ENCODE peak calls at places on chromosomes 5 and 9, in four cellular contexts. S is upper lobe of left lung, J is breast epithelium, O is SK-N-SH. X is an unnamed sample.

GRCh38 chr5:55925677-55926076 is 69.1 kb downstream of the IL6ST start:
- DNase-seq in J (no peak), S (no peak), O (no peak), X (no peak)

GRCh38 chr9:136968333-136969127 is 8.8 kb upstream of the PTGDS start:
- DNase-seq in O (no peak), J (no peak), S (no peak), X (no peak)

GRCh38 chr5:180799902-180800801 is 2.5 kb downstream of the MGAT1 start:
- DNase-seq in J (peak; percentile 13), O (no peak), S (no peak), X (no peak)

GRCh38 chr5:68086857-68087256 is 128.7 kb upstream of the PIK3R1 start:
- DNase-seq in J (no peak), S (peak; percentile 22), O (no peak), X (no peak)

GRCh38 chr9:121253821-121254471 is 14.0 kb upstream of the GSN start:
- DNase-seq in S (no peak), J (no peak), O (no peak), X (no peak)

GRCh38 chr9:99255651-99256050 is 33.6 kb downstream of the SEC61B start:
- DNase-seq in O (no peak), S (no peak), J (no peak), X (no peak)

GRCh38 chr5:138725885-138726457 is 27.3 kb upstream of the CTNNA1 start:
- DNase-seq in O (no peak), J (peak; percentile 42), S (no peak), X (peak; percentile 11)

GRCh38 chr9:3244963-3245653 is 280.7 kb downstream of the RFX3 start:
- DNase-seq in S (peak; percentile 26), J (no peak), O (no peak), X (no peak)

GRCh38 chr5:10460252-10460906 is 18.7 kb downstream of the ROPN1L start:
- DNase-seq in O (peak; percentile 59), S (peak; percentile 48), J (no peak), X (peak; percentile 86)

GRCh38 chr5:62064993-62065392 is 241.0 kb upstream of the KIF2A start:
- DNase-seq in S (no peak), O (no peak), J (no peak), X (no peak)

GRCh38 chr5:100758780-100759179 is 144.3 kb downstream of the ST8SIA4 start:
- DNase-seq in S (no peak), J (no peak), O (no peak), X (no peak)

GRCh38 chr5:103217101-103217500 is 41.5 kb upstream of the MACIR start:
- DNase-seq in O (no peak), S (no peak), J (no peak), X (no peak)

GRCh38 chr9:88871669-88872068 is 119.6 kb upstream of the S1PR3 start:
- DNase-seq in S (no peak), O (no peak), J (no peak), X (no peak)

GRCh38 chr5:134059758-134060495 is 54.6 kb upstream of the TCF7 start:
- DNase-seq in J (peak; percentile 48), S (no peak), O (no peak), X (peak; percentile 41)

GRCh38 chr5:78594946-78595921 is 53.3 kb downstream of the LHFPL2 start:
- DNase-seq in J (peak; percentile 83), S (no peak), O (no peak), X (no peak)

GRCh38 chr5:53311661-53312060 is 168.8 kb upstream of the FST start:
- DNase-seq in S (no peak), J (no peak), O (no peak), X (no peak)

GRCh38 chr5:137385064-137385463 is 114.1 kb downstream of the SPOCK1 start:
- DNase-seq in J (no peak), S (no peak), O (no peak), X (no peak)

GRCh38 chr9:123957731-123958130 is 27.8 kb upstream of the DENND1A start:
- DNase-seq in J (no peak), O (no peak), S (no peak), X (no peak)

GRCh38 chr9:129898205-129898604 is 62.9 kb downstream of the USP20 start:
- DNase-seq in J (no peak), S (peak; percentile 44), O (no peak), X (no peak)

GRCh38 chr5:99030871-99031440 is 102.1 kb upstream of the CHD1 start:
- DNase-seq in J (no peak), S (no peak), O (no peak), X (no peak)

GRCh38 chr5:45132972-45133371 is 324.2 kb downstream of the MRPS30 start:
- DNase-seq in S (no peak), J (no peak), O (no peak), X (no peak)

GRCh38 chr5:155697236-155697635 is 629.7 kb upstream of the SGCD start:
- DNase-seq in J (no peak), S (no peak), O (no peak), X (no peak)

GRCh38 chr5:23139338-23140171 is 286.4 kb upstream of the CDH12 start:
- DNase-seq in J (no peak), S (no peak), O (peak; percentile 3), X (no peak)

GRCh38 chr9:110160163-110160562 is 47.8 kb downstream of the C9orf152 start:
- DNase-seq in J (no peak), S (no peak), O (no peak), X (no peak)

GRCh38 chr5:115296130-115296997 is at the start of gene CCDC112:
- DNase-seq in J (peak; percentile 58), O (peak; percentile 98), S (peak; percentile 91), X (peak; percentile 95)

GRCh38 chr5:107726896-107727295 is 56.2 kb upstream of the EFNA5 start:
- DNase-seq in S (no peak), J (no peak), O (no peak), X (no peak)

GRCh38 chr9:16384993-16385392 is 485.5 kb downstream of the BNC2 start:
- DNase-seq in J (no peak), O (no peak), S (no peak), X (no peak)

GRCh38 chr9:131843989-131844744 is 104.3 kb upstream of the RAPGEF1 start:
- DNase-seq in S (no peak), O (no peak), J (no peak), X (no peak)

GRCh38 chr9:14269911-14270310 is 44.0 kb downstream of the NFIB start:
- DNase-seq in O (no peak), J (no peak), S (no peak), X (no peak)

GRCh38 chr9:118449554-118449953 is 745.4 kb downstream of the TLR4 start:
- DNase-seq in S (no peak), J (no peak), O (no peak), X (no peak)

GRCh38 chr5:69454460-69455249 is 37.9 kb upstream of the OCLN start:
- DNase-seq in O (no peak), J (no peak), S (peak; percentile 71), X (no peak)
- TF ChIP-seq POLR2AphosphoS5 in O (no peak), J (no peak), S (no peak), X (no peak)

GRCh38 chr9:135219676-135220600 is 132.5 kb downstream of the OLFM1 start:
- DNase-seq in S (no peak), J (no peak), O (no peak), X (peak; percentile 50)

GRCh38 chr9:135221576-135221950 is 134.1 kb downstream of the OLFM1 start:
- DNase-seq in S (no peak), O (no peak), J (no peak), X (no peak)

GRCh38 chr9:135222991-135223760 is 135.7 kb downstream of the OLFM1 start:
- DNase-seq in S (no peak), O (no peak), J (no peak), X (peak; percentile 46)

GRCh38 chr9:135221951-135222631 is 134.6 kb downstream of the OLFM1 start:
- DNase-seq in S (no peak), J (no peak), O (peak; percentile 68), X (peak; percentile 46)

DNA sequence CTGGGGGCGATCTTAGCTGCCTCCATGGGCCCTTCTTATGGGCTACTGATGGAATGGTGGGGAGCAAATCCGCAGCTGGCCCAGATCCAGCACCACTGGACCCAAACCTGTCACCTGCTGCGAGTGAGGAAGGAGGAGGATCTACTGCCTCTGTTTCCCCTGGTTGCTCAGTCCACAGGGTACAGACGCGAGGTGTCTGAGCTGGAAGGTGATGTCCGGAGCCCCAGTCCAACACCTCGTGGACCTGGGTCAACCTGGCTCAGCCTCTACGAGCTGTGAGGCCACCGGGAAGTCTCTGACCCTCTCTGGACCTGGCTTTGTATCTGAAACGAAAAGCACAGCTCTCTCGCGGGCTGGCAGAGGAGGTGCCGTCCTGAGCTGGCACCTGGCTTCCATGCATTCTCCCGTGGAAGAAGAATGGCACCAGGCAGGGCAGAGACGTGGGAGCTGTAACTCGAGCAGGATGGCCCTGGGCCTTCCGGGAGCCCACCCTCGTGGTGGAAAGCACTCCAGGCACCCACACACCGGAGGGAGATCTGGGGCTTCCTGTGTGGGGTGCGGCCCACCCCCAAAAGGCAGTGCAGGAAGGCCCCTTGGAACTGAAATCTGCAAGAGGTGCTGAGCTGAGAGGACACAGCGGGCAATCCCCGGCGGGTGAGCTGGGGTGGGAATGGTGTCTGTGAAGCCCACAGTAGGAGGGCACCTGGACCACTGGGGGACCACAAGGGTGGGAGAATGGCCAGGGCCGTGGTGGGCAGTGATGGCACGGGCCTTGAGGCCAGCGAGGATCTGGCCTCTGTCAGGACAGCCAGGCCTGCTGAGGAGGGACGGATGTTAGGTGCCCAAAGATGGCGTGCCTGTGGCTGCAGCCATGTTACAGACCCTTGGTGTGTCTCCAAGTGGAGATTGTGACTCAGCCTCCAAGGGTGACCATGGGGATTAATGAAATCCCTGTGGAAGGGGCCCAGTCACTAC is 133.4 kb downstream of the OLFM1 start:
- DNase-seq in O (no peak), J (no peak), S (no peak), X (peak; percentile 66)
- H3K4me1 ChIP-seq in O (no peaks in the 10 kb centered on the region), J (no peaks in the 10 kb centered on the region), S (no peaks in the 10 kb centered on the region), X (no peaks in the 10 kb centered on the region)

GRCh38 chr5:170113517-170113891 is 7.8 kb downstream of the FOXI1 start:
- DNase-seq in S (no peak), O (no peak), J (no peak), X (no peak)
- TF ChIP-seq POLR2AphosphoS5 in S (no peak), O (no peak), J (no peak), X (no peak)

GRCh38 chr5:172744106-172745104 is 26.6 kb downstream of the DUSP1 start:
- DNase-seq in O (no peak), S (peak; percentile 92), J (peak; percentile 74), X (no peak)

GRCh38 chr5:172739385-172739784 is 31.6 kb downstream of the DUSP1 start:
- DNase-seq in S (no peak), J (no peak), O (no peak), X (no peak)

GRCh38 chr5:172740483-172741205 is 30.4 kb downstream of the DUSP1 start:
- DNase-seq in O (no peak), J (peak; percentile 94), S (peak; percentile 66), X (no peak)

GRCh38 chr5:172743112-172743959 is 27.7 kb downstream of the DUSP1 start:
- DNase-seq in S (peak; percentile 41), O (no peak), J (no peak), X (no peak)

DNA sequence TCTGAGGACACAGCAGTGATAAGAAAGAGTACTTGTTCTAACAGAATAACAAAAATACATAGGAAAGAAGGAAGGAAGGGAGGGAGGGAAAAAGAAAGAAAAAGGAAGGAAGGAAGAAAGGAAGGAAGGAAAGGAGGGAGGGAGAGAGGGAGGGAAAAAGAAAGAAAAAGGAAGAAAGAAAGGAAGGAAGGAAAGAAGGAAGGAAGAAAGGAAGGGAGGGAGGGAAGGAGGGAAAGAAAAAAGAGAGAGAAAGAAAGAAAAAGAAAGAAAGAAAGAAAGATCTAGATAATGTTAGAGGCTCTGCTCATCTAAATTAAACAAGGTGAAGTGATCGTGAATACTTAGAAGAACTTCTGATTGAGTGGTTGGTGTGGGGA is 29.8 kb downstream of the DUSP1 start:
- DNase-seq in O (no peak), J (no peak), S (no peak), X (no peak)
- H3K4me1 ChIP-seq in O (peaks cover 8% of the 10 kb centered on the region), J (no peaks in the 10 kb centered on the region), S (peaks cover 34% of the 10 kb centered on the region), X (peaks cover 26% of the 10 kb centered on the region)

GRCh38 chr5:132457371-132458225 is 33.0 kb downstream of the IRF1 start:
- DNase-seq in S (peak; percentile 68), O (no peak), J (no peak), X (peak; percentile 90)
- TF ChIP-seq POLR2AphosphoS5 in S (peak; percentile 80), O (no peak), J (peak; percentile 95), X (peak; percentile 77)

X was measured in spleen.